ENCODE peak calls at places on chromosomes 5 and 9, in four cellular contexts. One of them, this sample, is unnamed.

GRCh38 chr9:130662927-130663257 is 1.5 kb upstream of the PRDM12 start:
- DNase-seq in progenitor cell of endocrine pancreas: no peak
- DNase-seq in CD4-positive, alpha-beta T cell: no peak
- DNase-seq in HCT116: no peak
- DNase-seq in this sample: no peak

GRCh38 chr5:36658016-36658415 is 51.6 kb downstream of the SLC1A3 start:
- DNase-seq in progenitor cell of endocrine pancreas: no peak
- DNase-seq in CD4-positive, alpha-beta T cell: no peak
- DNase-seq in HCT116: no peak
- DNase-seq in this sample: no peak

GRCh38 chr5:107217721-107218130 is 453.0 kb downstream of the EFNA5 start:
- DNase-seq in progenitor cell of endocrine pancreas: no peak
- DNase-seq in CD4-positive, alpha-beta T cell: no peak
- DNase-seq in HCT116: peak; percentile 6
- DNase-seq in this sample: no peak

GRCh38 chr5:94577466-94578245 is 40.7 kb downstream of the KIAA0825 start:
- DNase-seq in progenitor cell of endocrine pancreas: no peak
- DNase-seq in CD4-positive, alpha-beta T cell: no peak
- DNase-seq in HCT116: no peak
- DNase-seq in this sample: no peak

GRCh38 chr5:147874910-147875367 is 3.6 kb upstream of the SCGB3A2 start:
- DNase-seq in progenitor cell of endocrine pancreas: no peak
- DNase-seq in CD4-positive, alpha-beta T cell: no peak
- DNase-seq in HCT116: no peak
- DNase-seq in this sample: no peak

GRCh38 chr5:109681763-109682162 is 8.0 kb upstream of the MAN2A1 start:
- DNase-seq in progenitor cell of endocrine pancreas: no peak
- DNase-seq in CD4-positive, alpha-beta T cell: no peak
- DNase-seq in HCT116: no peak
- DNase-seq in this sample: no peak

GRCh38 chr9:128358861-128359260 is 12.3 kb upstream of the URM1 start:
- DNase-seq in progenitor cell of endocrine pancreas: no peak
- DNase-seq in CD4-positive, alpha-beta T cell: no peak
- DNase-seq in HCT116: no peak
- DNase-seq in this sample: no peak

GRCh38 chr9:33234511-33235467 is 5.2 kb upstream of the SPINK4 start:
- DNase-seq in progenitor cell of endocrine pancreas: no peak
- DNase-seq in CD4-positive, alpha-beta T cell: no peak
- DNase-seq in HCT116: no peak
- DNase-seq in this sample: no peak

GRCh38 chr9:35569206-35569605 is 35.9 kb upstream of the TESK1 start:
- DNase-seq in progenitor cell of endocrine pancreas: no peak
- DNase-seq in CD4-positive, alpha-beta T cell: no peak
- DNase-seq in HCT116: no peak
- DNase-seq in this sample: no peak

GRCh38 chr5:174816858-174817257 is 92.5 kb downstream of the MSX2 start:
- DNase-seq in progenitor cell of endocrine pancreas: no peak
- DNase-seq in CD4-positive, alpha-beta T cell: no peak
- DNase-seq in HCT116: no peak
- DNase-seq in this sample: no peak

GRCh38 chr9:116705531-116705930 is 18.4 kb downstream of the TRIM32 start:
- DNase-seq in progenitor cell of endocrine pancreas: no peak
- DNase-seq in CD4-positive, alpha-beta T cell: no peak
- DNase-seq in HCT116: no peak
- DNase-seq in this sample: no peak

DNA sequence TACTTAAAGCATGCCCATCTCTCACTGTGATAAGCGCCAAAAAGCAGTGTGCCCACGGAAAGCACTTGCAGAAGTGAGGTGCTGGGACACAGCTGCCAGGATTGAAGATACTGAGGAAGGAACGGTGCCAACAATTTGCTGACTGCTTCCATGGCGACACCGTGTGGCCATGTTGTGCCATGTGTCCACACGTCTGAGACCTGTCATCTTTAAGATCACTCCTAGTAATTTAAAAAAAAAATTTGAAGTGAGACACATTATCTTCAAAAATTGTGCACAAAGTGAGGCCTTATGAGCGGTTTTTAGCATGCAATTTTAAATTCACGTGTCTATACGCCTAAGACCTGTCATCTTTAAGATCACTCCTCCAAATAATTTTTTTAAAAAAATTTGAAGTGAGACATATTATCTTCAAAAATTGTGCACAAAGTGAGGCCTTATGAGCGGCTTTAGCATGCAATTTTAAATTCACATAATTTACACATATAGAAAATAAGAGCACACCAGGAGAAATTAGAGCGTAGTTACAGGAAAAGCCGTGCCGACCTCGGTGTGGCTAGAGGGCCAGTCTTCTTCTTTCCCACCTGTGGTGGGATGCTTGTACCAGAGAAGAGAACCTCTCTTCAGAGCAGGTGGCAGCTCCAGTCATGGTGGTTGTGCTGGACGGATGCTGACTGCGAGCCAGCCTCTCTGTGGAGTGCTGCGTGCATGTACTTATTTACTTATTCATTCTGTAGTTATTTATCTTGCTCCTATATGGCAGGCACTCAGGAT is 21.4 kb upstream of the FLT4 start:
- DNase-seq in progenitor cell of endocrine pancreas: no peak
- DNase-seq in CD4-positive, alpha-beta T cell: no peak
- DNase-seq in HCT116: peak; percentile 42
- DNase-seq in this sample: no peak
- TF ChIP-seq CTCF in progenitor cell of endocrine pancreas: peak; percentile 74
- TF ChIP-seq CTCF in CD4-positive, alpha-beta T cell: peak; percentile 69
- TF ChIP-seq CTCF in HCT116: peak; percentile 82
- TF ChIP-seq CTCF in this sample: peak; percentile 70

GRCh38 chr5:81854915-81855314 is 104.0 kb upstream of the SSBP2 start:
- DNase-seq in progenitor cell of endocrine pancreas: no peak
- DNase-seq in CD4-positive, alpha-beta T cell: no peak
- DNase-seq in HCT116: no peak
- DNase-seq in this sample: no peak

GRCh38 chr5:81853005-81853357 is 102.1 kb upstream of the SSBP2 start:
- DNase-seq in progenitor cell of endocrine pancreas: no peak
- DNase-seq in CD4-positive, alpha-beta T cell: no peak
- DNase-seq in HCT116: no peak
- DNase-seq in this sample: no peak

GRCh38 chr5:81855576-81855975 is 104.7 kb upstream of the SSBP2 start:
- DNase-seq in progenitor cell of endocrine pancreas: no peak
- DNase-seq in CD4-positive, alpha-beta T cell: no peak
- DNase-seq in HCT116: no peak
- DNase-seq in this sample: no peak

GRCh38 chr5:81852277-81853004 is 101.5 kb upstream of the SSBP2 start:
- DNase-seq in progenitor cell of endocrine pancreas: no peak
- DNase-seq in CD4-positive, alpha-beta T cell: no peak
- DNase-seq in HCT116: peak; percentile 51
- DNase-seq in this sample: no peak

DNA sequence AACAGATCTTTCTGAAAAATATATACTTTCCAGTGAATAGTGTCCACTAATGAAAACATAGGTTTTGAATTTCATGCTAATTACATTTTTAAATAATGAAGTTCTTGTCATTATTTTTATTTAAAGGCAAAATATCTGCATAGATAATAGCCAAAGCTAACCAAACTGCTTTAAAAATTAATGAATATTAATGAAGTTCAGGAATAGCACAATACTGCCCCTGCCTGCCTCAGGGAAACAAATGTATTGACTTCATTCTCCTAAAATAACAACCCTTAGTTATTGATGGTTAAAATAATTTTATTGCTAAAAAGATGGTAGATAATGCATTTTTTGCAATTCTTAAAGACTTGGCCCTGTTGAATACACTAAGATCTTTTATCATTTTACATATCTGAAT is 103.6 kb upstream of the SSBP2 start:
- DNase-seq in progenitor cell of endocrine pancreas: no peak
- DNase-seq in CD4-positive, alpha-beta T cell: no peak
- DNase-seq in HCT116: no peak
- DNase-seq in this sample: no peak
- TF ChIP-seq CTCF in progenitor cell of endocrine pancreas: peak; percentile 23
- TF ChIP-seq CTCF in CD4-positive, alpha-beta T cell: no peak
- TF ChIP-seq CTCF in HCT116: peak; percentile 25
- TF ChIP-seq CTCF in this sample: no peak

GRCh38 chr5:153005711-153006110 is 484.8 kb upstream of the GRIA1 start:
- DNase-seq in progenitor cell of endocrine pancreas: no peak
- DNase-seq in CD4-positive, alpha-beta T cell: no peak
- DNase-seq in HCT116: no peak
- DNase-seq in this sample: no peak
- TF ChIP-seq CTCF in progenitor cell of endocrine pancreas: no peak
- TF ChIP-seq CTCF in CD4-positive, alpha-beta T cell: no peak
- TF ChIP-seq CTCF in HCT116: no peak
- TF ChIP-seq CTCF in this sample: no peak

GRCh38 chr5:149224282-149224681 is 47.4 kb upstream of the AFAP1L1 start:
- DNase-seq in progenitor cell of endocrine pancreas: no peak
- DNase-seq in CD4-positive, alpha-beta T cell: no peak
- DNase-seq in HCT116: no peak
- DNase-seq in this sample: no peak

GRCh38 chr5:149223081-149223848 is 48.4 kb upstream of the AFAP1L1 start:
- DNase-seq in progenitor cell of endocrine pancreas: no peak
- DNase-seq in CD4-positive, alpha-beta T cell: no peak
- DNase-seq in HCT116: no peak
- DNase-seq in this sample: no peak

GRCh38 chr5:149228610-149229297 is 42.9 kb upstream of the AFAP1L1 start:
- DNase-seq in progenitor cell of endocrine pancreas: no peak
- DNase-seq in CD4-positive, alpha-beta T cell: no peak
- DNase-seq in HCT116: peak; percentile 89
- DNase-seq in this sample: no peak

GRCh38 chr5:149229298-149229937 is 42.2 kb upstream of the AFAP1L1 start:
- DNase-seq in progenitor cell of endocrine pancreas: no peak
- DNase-seq in CD4-positive, alpha-beta T cell: no peak
- DNase-seq in HCT116: no peak
- DNase-seq in this sample: no peak

DNA sequence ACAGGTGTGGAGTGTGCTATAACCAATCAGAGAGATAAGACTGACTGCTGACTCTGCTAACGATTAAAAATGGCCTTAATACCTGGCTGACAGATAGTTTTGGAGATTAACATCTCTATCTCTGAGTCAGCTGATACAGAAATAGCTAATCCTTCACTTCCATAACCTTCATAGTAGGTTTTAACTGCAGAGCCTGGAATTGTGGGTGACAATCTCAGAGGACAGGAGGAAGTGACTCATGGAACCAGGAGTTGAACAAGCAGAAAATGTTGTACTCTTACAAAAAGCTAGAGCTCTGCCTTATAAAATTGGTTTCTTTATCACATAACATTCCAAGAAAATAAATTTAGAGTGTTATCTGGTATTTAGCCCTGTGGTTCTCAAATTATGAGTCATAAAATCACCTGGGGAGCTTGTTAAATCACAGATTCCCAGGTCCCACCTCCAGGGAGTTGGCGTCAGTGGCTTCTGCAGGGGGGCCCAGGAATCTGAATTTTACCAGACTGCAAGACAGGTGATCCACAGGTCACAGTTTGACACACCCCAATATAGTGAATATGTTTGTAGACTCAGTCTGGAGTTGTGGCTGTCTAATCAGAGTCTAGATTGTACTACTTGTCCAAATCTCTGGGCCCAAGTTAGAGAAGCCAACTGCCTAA is 44.4 kb upstream of the AFAP1L1 start:
- DNase-seq in progenitor cell of endocrine pancreas: no peak
- DNase-seq in CD4-positive, alpha-beta T cell: no peak
- DNase-seq in HCT116: peak; percentile 57
- DNase-seq in this sample: no peak
- TF ChIP-seq CTCF in progenitor cell of endocrine pancreas: no peak
- TF ChIP-seq CTCF in CD4-positive, alpha-beta T cell: no peak
- TF ChIP-seq CTCF in HCT116: no peak
- TF ChIP-seq CTCF in this sample: no peak

GRCh38 chr9:134272302-134273023 is 53.8 kb upstream of the RXRA start:
- DNase-seq in progenitor cell of endocrine pancreas: no peak
- DNase-seq in CD4-positive, alpha-beta T cell: no peak
- DNase-seq in HCT116: no peak
- DNase-seq in this sample: no peak
- TF ChIP-seq CTCF in progenitor cell of endocrine pancreas: no peak
- TF ChIP-seq CTCF in CD4-positive, alpha-beta T cell: no peak
- TF ChIP-seq CTCF in HCT116: no peak
- TF ChIP-seq CTCF in this sample: no peak

GRCh38 chr5:96439477-96440184 is 6.6 kb upstream of the PCSK1 start:
- DNase-seq in progenitor cell of endocrine pancreas: no peak
- DNase-seq in CD4-positive, alpha-beta T cell: no peak
- DNase-seq in HCT116: no peak
- DNase-seq in this sample: no peak
- TF ChIP-seq CTCF in progenitor cell of endocrine pancreas: no peak
- TF ChIP-seq CTCF in CD4-positive, alpha-beta T cell: no peak
- TF ChIP-seq CTCF in HCT116: peak; percentile 18
- TF ChIP-seq CTCF in this sample: no peak

GRCh38 chr5:159531554-159532105 is 201.3 kb upstream of the IL12B start:
- DNase-seq in progenitor cell of endocrine pancreas: no peak
- DNase-seq in CD4-positive, alpha-beta T cell: no peak
- DNase-seq in HCT116: no peak
- DNase-seq in this sample: no peak
- TF ChIP-seq CTCF in progenitor cell of endocrine pancreas: no peak
- TF ChIP-seq CTCF in CD4-positive, alpha-beta T cell: no peak
- TF ChIP-seq CTCF in HCT116: peak; percentile 24
- TF ChIP-seq CTCF in this sample: peak; percentile 14